ENCODE peak calls at places on chromosomes 6 and 20, in six cellular contexts. O, L, J, H, R and P are unnamed samples.

GRCh38 chr6:101178748-101179147 is 214.8 kb upstream of the GRIK2 start:
- DNase-seq in O (no peak), H (no peak), R (no peak), J (peak; percentile 25), L (no peak), P (peak; percentile 3)

GRCh38 chr20:34891166-34892062 is 15.0 kb downstream of the ACSS2 start:
- DNase-seq in R (no peak), L (peak; percentile 9), H (no peak), J (peak; percentile 69), O (no peak), P (peak; percentile 74)

GRCh38 chr6:87789198-87789899 is 87.3 kb upstream of the AKIRIN2 start:
- DNase-seq in H (no peak), R (peak; percentile 4), J (peak; percentile 77), L (no peak), O (no peak), P (peak; percentile 58)

GRCh38 chr6:11413728-11414127 is 123.8 kb upstream of the TMEM170B start:
- DNase-seq in O (no peak), L (no peak), J (peak; percentile 51), H (no peak), R (no peak), P (peak; percentile 79)

GRCh38 chr6:166419268-166419667 is 36.5 kb upstream of the MPC1 start:
- DNase-seq in J (no peak), O (no peak), H (no peak), R (no peak), L (peak; percentile 92), P (peak; percentile 63)

GRCh38 chr20:9360427-9360826 is 154.0 kb upstream of the LAMP5 start:
- DNase-seq in O (no peak), L (no peak), H (no peak), J (no peak), R (no peak), P (peak; percentile 27)

GRCh38 chr6:31460361-31461025 is 37.5 kb upstream of the MICB start:
- DNase-seq in J (no peak), O (no peak), R (no peak), H (no peak), L (no peak), P (no peak)

GRCh38 chr6:160895562-160895961 is 96.0 kb upstream of the MAP3K4 start:
- DNase-seq in J (no peak), H (no peak), O (no peak), L (no peak), R (no peak), P (no peak)

GRCh38 chr6:161100072-161100471 is 108.5 kb downstream of the MAP3K4 start:
- DNase-seq in O (no peak), H (peak; percentile 63), L (no peak), R (no peak), J (no peak), P (no peak)

GRCh38 chr20:32062776-32063170 is 10.7 kb downstream of the HCK start:
- DNase-seq in O (no peak), H (peak; percentile 48), R (no peak), L (peak; percentile 75), J (no peak), P (no peak)

GRCh38 chr6:130178692-130179091 is 44.1 kb downstream of the SAMD3 start:
- DNase-seq in L (no peak), J (peak; percentile 85), H (no peak), R (no peak), O (no peak), P (peak; percentile 95)